ENCODE peak calls at places on chromosome 18, in eight cellular contexts. S, Y, H, C, A, P, N and X are unnamed samples.

GRCh38 chr18:48010264-48010663 is 79.8 kb upstream of the SMAD2 start:
- DNase-seq in S (no peak), Y (no peak), H (no peak), C (no peak), A (no peak), P (no peak), N (no peak), X (no peak)

GRCh38 chr18:70295633-70296188 is 6.9 kb downstream of the SOCS6 start:
- DNase-seq in S (no peak), Y (no peak), H (no peak), C (no peak), A (no peak), P (no peak), N (no peak), X (no peak)

GRCh38 chr18:44812426-44812825 is 131.7 kb downstream of the SETBP1 start:
- DNase-seq in S (no peak), Y (no peak), H (no peak), C (no peak), A (no peak), P (no peak), N (no peak), X (no peak)

GRCh38 chr18:5294113-5294617 is 1.4 kb downstream of the ZBTB14 start:
- DNase-seq in S (peak), Y (no peak), H (peak), C (no peak), A (no peak), P (no peak), N (no peak), X (no peak)

GRCh38 chr18:159037-159652 is 788 bp downstream of the USP14 start:
- DNase-seq in S (no peak), Y (no peak), H (no peak), C (no peak), A (no peak), P (peak), N (peak), X (no peak)

GRCh38 chr18:71902482-71902881 is 641.7 kb downstream of the CBLN2 start:
- DNase-seq in S (no peak), Y (no peak), H (no peak), C (no peak), A (no peak), P (no peak), N (no peak), X (no peak)

GRCh38 chr18:37762076-37762475 is 196.5 kb upstream of the CELF4 start:
- DNase-seq in S (no peak), Y (peak), H (peak), C (no peak), A (no peak), P (no peak), N (no peak), X (no peak)

GRCh38 chr18:45780568-45780967 is 44.9 kb upstream of the SIGLEC15 start:
- DNase-seq in S (no peak), Y (no peak), H (no peak), C (no peak), A (no peak), P (no peak), N (no peak), X (no peak)

GRCh38 chr18:50159654-50160046 is 35.3 kb downstream of the MYO5B start:
- DNase-seq in S (no peak), Y (no peak), H (no peak), C (no peak), A (no peak), P (no peak), N (no peak), X (no peak)

GRCh38 chr18:53838796-53839195 is 385.7 kb downstream of the MBD2 start:
- DNase-seq in S (no peak), Y (no peak), H (no peak), C (no peak), A (no peak), P (no peak), N (peak), X (no peak)

GRCh38 chr18:65287642-65288041 is 463.2 kb upstream of the CDH7 start:
- DNase-seq in S (no peak), Y (no peak), H (no peak), C (no peak), A (no peak), P (no peak), N (peak), X (no peak)

GRCh38 chr18:36464126-36464651 is 166.7 kb downstream of the FHOD3 start:
- DNase-seq in S (no peak), Y (no peak), H (no peak), C (no peak), A (no peak), P (no peak), N (no peak), X (no peak)

GRCh38 chr18:10234281-10234680 is 220.2 kb upstream of the APCDD1 start:
- DNase-seq in S (no peak), Y (peak), H (no peak), C (no peak), A (no peak), P (no peak), N (peak), X (no peak)

GRCh38 chr18:23043803-23044376 is 91.4 kb upstream of the CABLES1 start:
- DNase-seq in S (no peak), Y (no peak), H (no peak), C (no peak), A (no peak), P (no peak), N (no peak), X (no peak)

GRCh38 chr18:46042571-46043123 is 29.4 kb downstream of the PSTPIP2 start:
- DNase-seq in S (no peak), Y (no peak), H (no peak), C (peak), A (no peak), P (no peak), N (peak), X (no peak)

GRCh38 chr18:31835528-31836138 is 75.0 kb upstream of the SLC25A52 start:
- DNase-seq in S (no peak), Y (no peak), H (no peak), C (no peak), A (no peak), P (no peak), N (no peak), X (no peak)

GRCh38 chr18:37294951-37295350 is 270.6 kb downstream of the CELF4 start:
- DNase-seq in S (no peak), Y (no peak), H (no peak), C (no peak), A (no peak), P (no peak), N (peak), X (no peak)

GRCh38 chr18:78984941-78985784 is 5.5 kb downstream of the SALL3 start:
- DNase-seq in S (no peak), Y (no peak), H (no peak), C (peak), A (no peak), P (no peak), N (peak), X (peak)

GRCh38 chr18:74870950-74871349 is 273.3 kb downstream of the ZNF407 start:
- DNase-seq in S (no peak), Y (no peak), H (no peak), C (no peak), A (no peak), P (no peak), N (no peak), X (no peak)

GRCh38 chr18:24378598-24378997 is 19.0 kb downstream of the OSBPL1A start:
- DNase-seq in S (no peak), Y (no peak), H (no peak), C (no peak), A (no peak), P (no peak), N (no peak), X (no peak)

GRCh38 chr18:42436366-42436765 is 481.3 kb downstream of the PIK3C3 start:
- DNase-seq in S (no peak), Y (no peak), H (no peak), C (no peak), A (no peak), P (no peak), N (no peak), X (no peak)

GRCh38 chr18:54672846-54673475 is 81.9 kb downstream of the DYNAP start:
- DNase-seq in S (no peak), Y (no peak), H (no peak), C (no peak), A (no peak), P (no peak), N (peak), X (no peak)

GRCh38 chr18:44939037-44939665 is 258.5 kb downstream of the SETBP1 start:
- DNase-seq in S (no peak), Y (no peak), H (no peak), C (no peak), A (no peak), P (no peak), N (peak), X (no peak)

GRCh38 chr18:7908686-7909299 is 341.7 kb downstream of the PTPRM start:
- DNase-seq in S (no peak), Y (no peak), H (no peak), C (no peak), A (no peak), P (no peak), N (peak), X (no peak)

GRCh38 chr18:48236822-48237221 is 172.4 kb downstream of the ZBTB7C start:
- DNase-seq in S (no peak), Y (no peak), H (no peak), C (no peak), A (no peak), P (no peak), N (no peak), X (no peak)

GRCh38 chr18:49251451-49251850 is 209.0 kb downstream of the DYM start:
- DNase-seq in S (no peak), Y (no peak), H (no peak), C (no peak), A (no peak), P (no peak), N (no peak), X (no peak)

GRCh38 chr18:48724939-48725338 is 186.1 kb downstream of the CTIF start:
- DNase-seq in S (no peak), Y (no peak), H (no peak), C (no peak), A (no peak), P (no peak), N (no peak), X (no peak)

GRCh38 chr18:33097126-33097525 is 324.3 kb upstream of the KLHL14 start:
- DNase-seq in S (no peak), Y (no peak), H (no peak), C (no peak), A (no peak), P (no peak), N (no peak), X (no peak)

GRCh38 chr18:11923454-11923853 is 15.3 kb upstream of the MPPE1 start:
- DNase-seq in S (no peak), Y (no peak), H (no peak), C (no peak), A (no peak), P (no peak), N (no peak), X (no peak)

GRCh38 chr18:32104516-32104915 is 12.8 kb downstream of the RNF138 start:
- DNase-seq in S (no peak), Y (no peak), H (no peak), C (no peak), A (no peak), P (no peak), N (no peak), X (no peak)

GRCh38 chr18:34242739-34243138 is 18.0 kb upstream of the NOL4 start:
- DNase-seq in S (no peak), Y (no peak), H (no peak), C (no peak), A (no peak), P (no peak), N (no peak), X (no peak)

GRCh38 chr18:48547456-48548403 is 8.9 kb downstream of the CTIF start:
- DNase-seq in S (peak), Y (no peak), H (no peak), C (no peak), A (no peak), P (no peak), N (peak), X (no peak)

GRCh38 chr18:54255141-54255540 is 14.2 kb upstream of the POLI start:
- DNase-seq in S (no peak), Y (no peak), H (no peak), C (no peak), A (no peak), P (no peak), N (no peak), X (no peak)

GRCh38 chr18:13451208-13451530 is 232.6 kb downstream of the LDLRAD4 start:
- DNase-seq in S (no peak), Y (no peak), H (no peak), C (peak), A (no peak), P (no peak), N (no peak), X (no peak)
- H3K27ac ChIP-seq in S (peak), Y (no peak), H (no peak), C (peak), A (no peak), P (no peak), N (no peak), X (peak)

DNA sequence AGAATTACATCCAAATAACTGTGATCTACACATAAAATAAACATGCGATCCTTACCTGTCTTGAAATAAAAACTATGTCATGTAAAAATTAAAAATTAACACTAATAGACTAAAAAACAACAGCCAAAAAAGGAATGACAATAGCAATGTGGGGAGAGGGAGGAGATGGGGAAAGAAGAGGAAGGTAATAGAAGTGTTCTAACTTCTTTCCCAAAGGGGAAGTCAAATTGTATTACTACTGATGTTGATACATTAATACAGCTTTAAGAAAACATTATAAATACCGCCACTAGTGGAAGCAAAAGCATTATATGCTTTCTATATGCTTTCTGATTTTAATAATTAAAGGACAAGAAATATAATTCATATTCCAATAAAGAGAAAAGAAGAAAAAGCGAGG is 22.2 kb downstream of the ZNF516 start:
- DNase-seq in S (no peak), Y (no peak), H (no peak), C (no peak), A (no peak), P (no peak), N (no peak), X (no peak)
- H3K27ac ChIP-seq in S (no peak), Y (no peak), H (no peak), C (no peak), A (no peak), P (no peak), N (no peak), X (no peak)

GRCh38 chr18:62017618-62018017 is 124.8 kb upstream of the RNF152 start:
- DNase-seq in S (no peak), Y (no peak), H (no peak), C (no peak), A (no peak), P (no peak), N (no peak), X (no peak)
- H3K27ac ChIP-seq in S (peak), Y (peak), H (peak), C (no peak), A (peak), P (no peak), N (no peak), X (peak)

GRCh38 chr18:63924551-63924950 is 16.8 kb downstream of the SERPINB10 start:
- DNase-seq in S (no peak), Y (no peak), H (no peak), C (no peak), A (no peak), P (no peak), N (no peak), X (no peak)
- H3K27ac ChIP-seq in S (no peak), Y (no peak), H (no peak), C (no peak), A (no peak), P (no peak), N (no peak), X (no peak)

DNA sequence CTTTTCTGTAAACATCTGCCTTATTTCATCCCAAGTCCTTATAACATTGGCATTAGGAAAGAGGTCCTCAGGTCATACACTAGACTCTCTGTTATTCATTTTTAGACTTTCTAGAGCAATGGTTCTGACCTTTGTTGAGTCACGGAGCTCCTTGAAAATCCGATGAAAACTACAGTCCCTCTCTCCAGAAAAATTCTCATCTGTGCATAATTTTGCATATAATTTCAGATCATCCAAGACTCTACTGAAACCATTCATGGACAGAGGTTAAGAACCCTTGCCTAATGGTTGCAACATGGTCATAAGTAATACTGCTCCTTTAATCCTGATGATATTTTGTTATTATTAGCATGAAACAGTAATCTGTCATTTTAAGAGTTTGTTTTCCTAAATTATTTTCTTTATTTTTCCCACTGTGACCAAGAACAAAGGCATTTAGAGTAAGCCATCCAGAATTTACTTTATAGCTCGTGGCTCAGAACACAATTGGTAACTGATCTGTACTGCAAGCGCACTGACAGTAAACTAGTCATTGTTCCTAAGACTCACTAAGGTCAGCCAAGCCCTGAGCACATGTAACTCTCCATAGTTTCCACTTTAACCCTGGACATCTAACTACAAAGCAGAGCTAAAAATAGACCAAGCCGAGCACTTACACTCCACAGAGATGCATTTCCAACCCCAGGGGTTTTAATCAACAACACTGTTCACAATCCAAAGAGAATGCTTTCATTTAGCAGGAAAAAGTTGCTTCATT is 8.4 kb downstream of the MYOM1 start:
- DNase-seq in S (no peak), Y (peak), H (no peak), C (no peak), A (no peak), P (no peak), N (peak), X (no peak)
- H3K27ac ChIP-seq in S (peak), Y (peak), H (no peak), C (no peak), A (no peak), P (no peak), N (no peak), X (no peak)

GRCh38 chr18:58895385-58895784 is 30.7 kb downstream of the ZNF532 start:
- DNase-seq in S (no peak), Y (no peak), H (no peak), C (no peak), A (no peak), P (no peak), N (no peak), X (no peak)

GRCh38 chr18:58891753-58892152 is 27.1 kb downstream of the ZNF532 start:
- DNase-seq in S (no peak), Y (no peak), H (no peak), C (no peak), A (no peak), P (no peak), N (no peak), X (no peak)

GRCh38 chr18:58894937-58895336 is 30.3 kb downstream of the ZNF532 start:
- DNase-seq in S (no peak), Y (no peak), H (no peak), C (no peak), A (no peak), P (no peak), N (no peak), X (no peak)

GRCh38 chr18:58893388-58894099 is 28.9 kb downstream of the ZNF532 start:
- DNase-seq in S (no peak), Y (no peak), H (no peak), C (no peak), A (no peak), P (no peak), N (peak), X (no peak)

GRCh38 chr18:58892536-58892935 is 27.9 kb downstream of the ZNF532 start:
- DNase-seq in S (no peak), Y (no peak), H (no peak), C (no peak), A (no peak), P (no peak), N (no peak), X (no peak)
- H3K27ac ChIP-seq in S (peak), Y (no peak), H (peak), C (no peak), A (no peak), P (no peak), N (peak), X (no peak)

DNA sequence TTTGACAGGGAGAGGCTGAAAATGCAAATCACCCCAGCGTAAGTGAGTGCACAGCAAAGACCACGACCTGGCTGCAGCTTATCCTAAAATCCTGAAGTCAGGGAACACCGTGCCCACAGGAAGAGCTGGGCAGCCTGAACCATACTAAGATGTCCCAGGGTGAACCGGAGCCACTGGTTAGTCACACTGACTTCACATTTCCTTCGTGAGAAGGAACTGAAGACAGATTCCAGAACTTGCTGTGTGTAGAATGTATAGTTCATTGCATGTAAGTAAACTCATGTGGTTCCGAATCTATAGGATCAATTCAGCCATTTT is 84.6 kb upstream of the NDUFV2 start:
- DNase-seq in S (no peak), Y (no peak), H (no peak), C (no peak), A (no peak), P (no peak), N (peak), X (no peak)
- H3K27ac ChIP-seq in S (peak), Y (peak), H (peak), C (no peak), A (no peak), P (no peak), N (peak), X (peak)

GRCh38 chr18:27136208-27136535 is 48.9 kb downstream of the CHST9 start:
- DNase-seq in S (no peak), Y (no peak), H (no peak), C (no peak), A (no peak), P (no peak), N (peak), X (no peak)
- H3K27ac ChIP-seq in S (no peak), Y (no peak), H (no peak), C (no peak), A (no peak), P (no peak), N (no peak), X (no peak)